ENCODE peak calls at places on chromosomes 4 and X, in six cellular contexts. R is coronary artery, T is progenitor cell of endocrine pancreas, L is cardiac fibroblast, M is OCI-LY7, V is IMR-90. P is an unnamed sample.

GRCh38 chr4:97493815-97494518 is 649.3 kb downstream of the STPG2 start:
- DNase-seq in R (no peak), T (no peak), L (no peak), M (no peak), V (no peak), P (no peak)

GRCh38 chr4:140893939-140894338 is 137.8 kb upstream of the TBC1D9 start:
- DNase-seq in R (no peak), T (no peak), L (peak), M (no peak), V (peak), P (no peak)

GRCh38 chrX:17409566-17410290 is 34.7 kb downstream of the NHS start:
- DNase-seq in R (no peak), T (no peak), L (no peak), M (no peak), V (no peak), P (no peak)

GRCh38 chr4:125187621-125188176 is 127.1 kb upstream of the FAT4 start:
- DNase-seq in R (no peak), T (no peak), L (peak), M (no peak), V (peak), P (no peak)

GRCh38 chr4:86498560-86499166 is 95.5 kb upstream of the PTPN13 start:
- DNase-seq in R (no peak), T (no peak), L (peak), M (peak), V (peak), P (no peak)

GRCh38 chr4:164772076-164772475 is 18.1 kb downstream of the SMIM31 start:
- DNase-seq in R (no peak), T (no peak), L (no peak), M (no peak), V (no peak), P (no peak)

GRCh38 chr4:156968479-156968984 is 3.1 kb downstream of the PDGFC start:
- DNase-seq in R (peak), T (peak), L (peak), M (peak), V (peak), P (no peak)

GRCh38 chr4:138199568-138200235 is 42.4 kb downstream of the SLC7A11 start:
- DNase-seq in R (no peak), T (no peak), L (peak), M (no peak), V (peak), P (no peak)

GRCh38 chr4:153060191-153060590 is 124.1 kb downstream of the FHDC1 start:
- DNase-seq in R (no peak), T (no peak), L (no peak), M (no peak), V (no peak), P (no peak)

GRCh38 chr4:168139336-168139735 is 47.0 kb downstream of the ANXA10 start:
- DNase-seq in R (no peak), T (no peak), L (peak), M (no peak), V (peak), P (no peak)

GRCh38 chr4:98627883-98628282 is 30.5 kb downstream of the TSPAN5 start:
- DNase-seq in R (no peak), T (no peak), L (peak), M (no peak), V (peak), P (no peak)

GRCh38 chr4:1516261-1516660 is 110.0 kb upstream of the NKX1-1 start:
- DNase-seq in R (no peak), T (no peak), L (no peak), M (no peak), V (no peak), P (no peak)

GRCh38 chr4:85477538-85477937 is 2.6 kb downstream of the ARHGAP24 start:
- DNase-seq in R (no peak), T (no peak), L (no peak), M (no peak), V (no peak), P (no peak)

GRCh38 chrX:23822397-23822796 is 39.4 kb downstream of the SAT1 start:
- DNase-seq in R (no peak), T (no peak), L (no peak), M (no peak), V (peak), P (no peak)

GRCh38 chr4:67871867-67872266 is 11.9 kb downstream of the TMPRSS11D start:
- DNase-seq in R (no peak), T (no peak), L (peak), M (peak), V (peak), P (no peak)

GRCh38 chrX:53280703-53281320 is 572 bp downstream of the IQSEC2 start:
- DNase-seq in R (no peak), T (no peak), L (peak), M (no peak), V (peak), P (no peak)

GRCh38 chr4:75909331-75909844 is 7.1 kb upstream of the PPEF2 start:
- DNase-seq in R (no peak), T (no peak), L (no peak), M (no peak), V (no peak), P (no peak)

GRCh38 chr4:98470831-98471230 is 187.6 kb downstream of the TSPAN5 start:
- DNase-seq in R (no peak), T (no peak), L (peak), M (no peak), V (no peak), P (no peak)

GRCh38 chr4:143375326-143376073 is 38.8 kb downstream of the GAB1 start:
- DNase-seq in R (no peak), T (no peak), L (peak), M (peak), V (no peak), P (no peak)

GRCh38 chr4:17066972-17067371 is 168.5 kb upstream of the LDB2 start:
- DNase-seq in R (no peak), T (no peak), L (peak), M (no peak), V (peak), P (no peak)

GRCh38 chr4:82905205-82905604 is 4.7 kb downstream of the THAP9 start:
- DNase-seq in R (no peak), T (no peak), L (peak), M (no peak), V (peak), P (no peak)

GRCh38 chr4:612749-613125 is 12.6 kb upstream of the PDE6B start:
- DNase-seq in R (no peak), T (no peak), L (no peak), M (no peak), V (no peak), P (no peak)

GRCh38 chrX:98194036-98194435 is 1310.3 kb downstream of the RPA4 start:
- DNase-seq in R (no peak), T (no peak), L (no peak), M (peak), V (no peak), P (no peak)

GRCh38 chr4:150462743-150463142 is 119.2 kb upstream of the MAB21L2 start:
- DNase-seq in R (no peak), T (no peak), L (no peak), M (no peak), V (peak), P (no peak)

GRCh38 chr4:172843273-172843672 is 325.3 kb upstream of the GALNT7 start:
- DNase-seq in R (no peak), T (no peak), L (no peak), M (no peak), V (no peak), P (no peak)

GRCh38 chrX:106404512-106404911 is 207.3 kb upstream of the RADX start:
- DNase-seq in R (no peak), T (no peak), L (no peak), M (no peak), V (no peak), P (no peak)
- TF ChIP-seq CTCF in R (no peak), T (peak), L (no peak), M (no peak), V (peak), P (no peak)

GRCh38 chr4:160809576-160809975 is 1354.2 kb downstream of the FSTL5 start:
- DNase-seq in R (no peak), T (no peak), L (no peak), M (no peak), V (no peak), P (no peak)

GRCh38 chr4:160810415-160810814 is 1353.4 kb downstream of the FSTL5 start:
- DNase-seq in R (no peak), T (no peak), L (no peak), M (no peak), V (no peak), P (no peak)

GRCh38 chr4:160811956-160812355 is 1351.8 kb downstream of the FSTL5 start:
- DNase-seq in R (no peak), T (no peak), L (no peak), M (no peak), V (no peak), P (no peak)

DNA sequence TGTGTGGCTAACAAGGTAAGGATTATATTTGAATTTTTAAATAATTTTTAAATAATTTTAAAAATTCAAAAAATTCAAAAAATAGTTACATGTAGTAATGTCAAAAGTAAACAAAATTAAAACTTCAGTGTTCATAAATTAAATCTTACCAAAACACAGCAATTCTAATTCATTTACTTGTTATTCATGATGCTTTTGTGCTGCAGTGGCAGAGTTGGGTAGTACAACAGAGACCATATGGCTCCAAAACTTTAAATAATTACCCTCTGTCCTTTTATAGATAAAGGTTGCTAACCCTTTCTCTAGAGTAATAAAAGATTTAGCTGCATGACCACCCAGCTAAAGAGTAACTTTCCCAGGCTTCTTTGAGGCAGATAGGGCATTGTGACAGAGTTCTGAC is 1355.6 kb downstream of the FSTL5 start:
- DNase-seq in R (no peak), T (no peak), L (no peak), M (no peak), V (no peak), P (no peak)
- TF ChIP-seq CTCF in R (no peak), T (peak), L (no peak), M (no peak), V (no peak), P (no peak)

GRCh38 chr4:151766691-151767090 is 5.9 kb upstream of the GATB start:
- DNase-seq in R (no peak), T (no peak), L (no peak), M (no peak), V (no peak), P (no peak)
- TF ChIP-seq CTCF in R (no peak), T (peak), L (no peak), M (no peak), V (no peak), P (no peak)

DNA sequence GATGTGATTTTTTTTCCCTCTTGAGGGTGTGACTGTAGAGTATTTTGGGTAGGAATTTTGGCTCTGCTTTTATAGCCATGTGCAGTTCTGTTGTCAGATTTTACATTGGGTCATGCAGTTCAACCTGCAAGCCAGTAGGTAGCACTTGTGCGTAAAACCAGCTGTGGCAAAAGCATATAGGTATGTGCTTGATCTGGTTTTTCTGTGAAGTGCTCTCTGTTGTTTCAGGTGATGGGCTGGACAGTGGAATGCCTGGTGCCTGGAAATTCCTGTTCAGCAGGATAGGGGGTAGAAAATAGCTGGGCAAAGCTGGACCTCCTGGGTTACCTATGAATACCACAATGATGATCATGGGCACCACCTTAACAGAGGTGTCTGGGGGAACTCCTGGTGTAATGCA is 584.2 kb upstream of the PCDH10 start:
- DNase-seq in R (no peak), T (no peak), L (peak), M (peak), V (no peak), P (no peak)
- TF ChIP-seq CTCF in R (no peak), T (peak), L (no peak), M (peak), V (no peak), P (no peak)

P was measured in activated B cell treated with CpG ODN at 0.5 μM for 24 hours.